ENCODE peak calls at places on chromosomes 5 and 9, in seven cellular contexts. J is MM.1S, P is DND-41, B is choroid plexus epithelial cell, G is astrocyte of the spinal cord, M is fibroblast of mammary gland, D is lower lobe of right lung. Z is an unnamed sample.

GRCh38 chr9:88983865-88984542 is 7.3 kb upstream of the S1PR3 start:
- DNase-seq in J (no peak), P (no peak), B (no peak), G (no peak), M (no peak), D (no peak), Z (no peak)

GRCh38 chr9:124574944-124575343 is 67.7 kb upstream of the NR5A1 start:
- DNase-seq in J (no peak), P (no peak), B (peak), G (peak), M (peak), D (no peak), Z (no peak)

GRCh38 chr9:1875921-1876448 is 139.2 kb upstream of the SMARCA2 start:
- DNase-seq in J (peak), P (no peak), B (no peak), G (no peak), M (no peak), D (no peak), Z (peak)

GRCh38 chr9:83449166-83449565 is 89.0 kb downstream of the FRMD3 start:
- DNase-seq in J (no peak), P (no peak), B (no peak), G (no peak), M (no peak), D (no peak), Z (no peak)

GRCh38 chr5:177429248-177430045 is 3.0 kb downstream of the GRK6 start:
- DNase-seq in J (peak), P (peak), B (no peak), G (no peak), M (no peak), D (peak), Z (peak)

GRCh38 chr9:129751841-129752801 is 721 bp downstream of the PTGES start:
- DNase-seq in J (no peak), P (no peak), B (no peak), G (no peak), M (no peak), D (peak), Z (no peak)

GRCh38 chr9:137164370-137165249 is 5.2 kb downstream of the LRRC26 start:
- DNase-seq in J (no peak), P (no peak), B (no peak), G (no peak), M (no peak), D (no peak), Z (no peak)

GRCh38 chr9:22037954-22038690 is 29.0 kb upstream of the CDKN2B start:
- DNase-seq in J (no peak), P (no peak), B (peak), G (peak), M (peak), D (no peak), Z (peak)

GRCh38 chr5:148746826-148747535 is 79.4 kb upstream of the ADRB2 start:
- DNase-seq in J (no peak), P (no peak), B (no peak), G (no peak), M (no peak), D (no peak), Z (no peak)

GRCh38 chr5:179127136-179128040 is 67.2 kb downstream of the ZNF354C start:
- DNase-seq in J (no peak), P (no peak), B (no peak), G (no peak), M (no peak), D (peak), Z (no peak)

GRCh38 chr5:141747646-141748229 is 65.7 kb upstream of the ARAP3 start:
- DNase-seq in J (no peak), P (no peak), B (no peak), G (no peak), M (no peak), D (no peak), Z (peak)

GRCh38 chr9:91422832-91423711 is 560 bp downstream of the NFIL3 start:
- DNase-seq in J (peak), P (peak), B (peak), G (peak), M (peak), D (peak), Z (peak)

GRCh38 chr9:38406476-38407186 is 14.1 kb downstream of the ALDH1B1 start:
- DNase-seq in J (no peak), P (no peak), B (no peak), G (no peak), M (no peak), D (no peak), Z (no peak)

GRCh38 chr5:152389209-152389608 is 15.9 kb downstream of the NMUR2 start:
- DNase-seq in J (no peak), P (no peak), B (no peak), G (no peak), M (no peak), D (no peak), Z (no peak)

GRCh38 chr5:120684213-120684612 is 220.1 kb downstream of the PRR16 start:
- DNase-seq in J (peak), P (no peak), B (peak), G (peak), M (peak), D (no peak), Z (no peak)

GRCh38 chr9:108861997-108862396 is at the start of gene ACTL7A:
- DNase-seq in J (no peak), P (no peak), B (no peak), G (no peak), M (no peak), D (no peak), Z (no peak)

GRCh38 chr9:134205636-134206316 is 41.4 kb upstream of the RNU6ATAC start:
- DNase-seq in J (no peak), P (no peak), B (no peak), G (peak), M (peak), D (peak), Z (no peak)

GRCh38 chr5:123075521-123076163 is 13.4 kb upstream of the PRDM6 start:
- DNase-seq in J (no peak), P (no peak), B (no peak), G (no peak), M (no peak), D (no peak), Z (no peak)

GRCh38 chr5:67773439-67773988 is 442.0 kb upstream of the PIK3R1 start:
- DNase-seq in J (no peak), P (no peak), B (no peak), G (peak), M (peak), D (no peak), Z (no peak)

GRCh38 chr9:90107864-90108263 is 503.1 kb downstream of the GADD45G start:
- DNase-seq in J (no peak), P (no peak), B (no peak), G (no peak), M (peak), D (no peak), Z (no peak)

GRCh38 chr5:9338796-9339195 is 207.1 kb downstream of the SEMA5A start:
- DNase-seq in J (no peak), P (no peak), B (no peak), G (no peak), M (no peak), D (no peak), Z (no peak)

GRCh38 chr5:132132138-132132537 is 58.5 kb downstream of the CSF2 start:
- DNase-seq in J (no peak), P (no peak), B (no peak), G (no peak), M (no peak), D (no peak), Z (no peak)

GRCh38 chr9:136728548-136729123 is 14.1 kb downstream of the LCN10 start:
- DNase-seq in J (peak), P (no peak), B (peak), G (peak), M (peak), D (peak), Z (peak)

GRCh38 chr9:126604059-126604685 is 9.6 kb upstream of the LMX1B start:
- DNase-seq in J (no peak), P (no peak), B (no peak), G (no peak), M (no peak), D (no peak), Z (no peak)

GRCh38 chr9:126595982-126596381 is 17.7 kb upstream of the LMX1B start:
- DNase-seq in J (no peak), P (no peak), B (no peak), G (no peak), M (no peak), D (no peak), Z (no peak)

GRCh38 chr9:126604706-126605105 is 9.0 kb upstream of the LMX1B start:
- DNase-seq in J (no peak), P (no peak), B (no peak), G (no peak), M (no peak), D (no peak), Z (no peak)

GRCh38 chr9:126599047-126599650 is 14.6 kb upstream of the LMX1B start:
- DNase-seq in J (no peak), P (no peak), B (no peak), G (no peak), M (no peak), D (no peak), Z (no peak)
- TF ChIP-seq CTCF in J (peak), P (peak), B (peak), G (peak), M (no peak), D (no peak), Z (no peak)

GRCh38 chr5:172447646-172448365 is 6.5 kb downstream of the SH3PXD2B start:
- DNase-seq in J (no peak), P (no peak), B (no peak), G (no peak), M (no peak), D (no peak), Z (no peak)
- TF ChIP-seq CTCF in J (no peak), P (no peak), B (no peak), G (no peak), M (peak), D (no peak), Z (no peak)

GRCh38 chr5:35342664-35343063 is 112.4 kb upstream of the PRLR start:
- DNase-seq in J (no peak), P (no peak), B (no peak), G (no peak), M (no peak), D (no peak), Z (no peak)

GRCh38 chr5:35339616-35340100 is 109.4 kb upstream of the PRLR start:
- DNase-seq in J (no peak), P (no peak), B (no peak), G (no peak), M (no peak), D (no peak), Z (no peak)

GRCh38 chr5:35341189-35341588 is 110.9 kb upstream of the PRLR start:
- DNase-seq in J (no peak), P (no peak), B (no peak), G (no peak), M (no peak), D (no peak), Z (no peak)

GRCh38 chr5:35345222-35345621 is 114.9 kb upstream of the PRLR start:
- DNase-seq in J (no peak), P (no peak), B (peak), G (no peak), M (peak), D (no peak), Z (no peak)
- TF ChIP-seq CTCF in J (peak), P (peak), B (no peak), G (no peak), M (no peak), D (no peak), Z (no peak)

DNA sequence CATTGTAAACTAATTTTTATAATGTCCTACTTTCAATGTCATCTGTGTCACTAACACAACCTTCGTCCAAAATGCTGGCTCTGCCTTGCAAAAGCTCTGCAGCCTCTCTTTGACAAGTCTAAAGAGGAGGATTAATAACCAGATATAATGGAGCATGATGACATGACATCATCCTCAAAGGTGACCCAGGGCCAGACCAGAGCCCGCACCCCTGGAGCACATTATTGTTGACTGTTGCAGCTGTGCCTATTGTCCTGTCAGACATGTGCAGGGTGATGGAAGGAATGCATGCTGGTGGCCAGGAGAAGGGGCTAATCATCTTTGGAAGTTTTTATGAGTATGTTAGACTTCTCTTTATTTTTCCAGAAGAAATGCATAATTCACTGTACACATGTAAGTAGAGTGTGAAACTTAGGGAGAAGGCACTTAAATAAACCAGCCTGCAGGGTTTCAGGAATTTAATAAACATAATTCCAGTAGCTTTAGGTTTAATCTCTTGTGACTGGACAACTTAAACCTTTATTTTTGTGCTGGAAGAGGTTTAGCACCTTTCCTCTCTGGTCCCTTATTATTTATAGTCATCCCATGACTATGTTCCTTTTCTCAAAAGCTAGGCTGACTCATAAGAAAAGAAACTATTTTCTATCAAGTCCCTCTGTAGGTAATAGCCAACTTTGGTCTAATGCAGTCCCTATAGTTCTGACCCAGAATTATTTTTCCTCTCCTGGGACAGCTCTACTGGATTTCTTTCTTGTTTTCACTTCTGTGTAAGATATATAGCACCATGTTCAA is 589.1 kb downstream of the NR2F1-AS1 start:
- DNase-seq in J (no peak), P (no peak), B (peak), G (peak), M (peak), D (no peak), Z (no peak)
- TF ChIP-seq CTCF in J (no peak), P (no peak), B (no peak), G (no peak), M (no peak), D (no peak), Z (no peak)

GRCh38 chr9:33816327-33817252 is at the start of gene UBE2R2:
- DNase-seq in J (peak), P (peak), B (peak), G (peak), M (peak), D (peak), Z (peak)

GRCh38 chr9:33817327-33818166 is 587 bp downstream of the UBE2R2 start:
- DNase-seq in J (peak), P (peak), B (peak), G (peak), M (peak), D (peak), Z (peak)

GRCh38 chr9:33814816-33815215 is 2.1 kb upstream of the UBE2R2 start:
- DNase-seq in J (no peak), P (no peak), B (no peak), G (no peak), M (no peak), D (no peak), Z (no peak)

GRCh38 chr9:33813712-33814641 is 3.0 kb upstream of the UBE2R2 start:
- DNase-seq in J (peak), P (no peak), B (peak), G (peak), M (peak), D (no peak), Z (peak)

GRCh38 chr9:33815781-33816180 is 1.2 kb upstream of the UBE2R2 start:
- DNase-seq in J (no peak), P (no peak), B (no peak), G (no peak), M (no peak), D (no peak), Z (no peak)
- TF ChIP-seq CTCF in J (no peak), P (no peak), B (no peak), G (no peak), M (no peak), D (no peak), Z (no peak)

DNA sequence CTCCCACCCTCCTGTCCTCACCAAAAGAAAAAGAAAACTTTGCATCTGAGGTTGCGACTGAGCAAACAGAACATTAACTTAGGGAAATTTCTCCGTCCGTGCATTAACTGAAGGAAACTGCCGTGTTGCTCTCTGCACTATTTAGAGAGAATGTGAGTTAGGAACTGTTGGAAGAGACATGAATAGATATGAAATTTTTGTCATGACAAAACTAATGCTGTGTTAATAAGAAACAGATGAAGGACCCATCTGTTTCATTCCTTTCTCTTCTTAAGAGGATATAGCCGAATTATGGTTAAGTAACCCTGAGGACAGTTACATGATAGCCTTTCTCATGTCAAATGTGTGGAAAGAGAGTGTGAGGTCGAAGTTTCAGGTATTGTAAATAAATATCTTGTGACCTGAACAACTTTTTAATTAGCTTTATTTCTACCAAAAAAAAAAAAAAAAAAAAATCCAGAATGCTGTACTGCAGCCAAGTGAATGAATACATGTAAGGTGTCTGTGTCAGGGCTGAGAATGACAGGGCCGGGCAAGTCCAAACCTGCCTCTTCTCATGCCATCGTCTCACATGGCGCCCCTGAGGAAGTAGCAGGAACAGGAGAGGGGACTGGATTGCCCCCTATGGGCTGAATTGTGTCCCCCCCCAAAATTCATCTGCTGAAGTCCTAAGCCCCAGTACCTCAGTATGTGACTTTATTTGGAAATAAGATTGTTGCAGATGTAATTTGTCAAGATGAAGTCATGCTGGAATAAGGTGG is 35.6 kb upstream of the ANKRD33B start:
- DNase-seq in J (no peak), P (peak), B (peak), G (peak), M (peak), D (no peak), Z (no peak)
- TF ChIP-seq CTCF in J (no peak), P (peak), B (peak), G (peak), M (no peak), D (no peak), Z (no peak)

DNA sequence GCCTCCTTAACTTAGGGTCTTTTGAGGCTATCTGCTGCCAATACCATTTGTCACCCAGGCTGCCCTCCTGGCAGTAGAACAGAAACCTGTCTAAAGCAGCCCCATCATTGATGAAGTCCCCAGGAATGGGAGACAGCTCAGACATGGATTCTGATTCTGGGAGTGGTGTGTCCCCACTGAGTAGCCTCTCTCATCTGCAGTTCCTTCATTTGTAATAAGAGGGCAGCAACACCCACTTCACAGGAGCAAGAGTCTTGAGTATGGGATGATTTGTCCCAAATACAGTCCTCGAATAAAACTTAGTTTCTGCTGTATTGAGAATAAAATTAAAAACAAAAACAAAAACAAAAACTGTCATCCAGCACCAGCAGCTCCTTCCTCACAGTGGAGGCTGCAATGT is 167.6 kb downstream of the ASTN2 start:
- DNase-seq in J (no peak), P (no peak), B (peak), G (no peak), M (no peak), D (no peak), Z (peak)
- TF ChIP-seq CTCF in J (no peak), P (peak), B (peak), G (peak), M (no peak), D (no peak), Z (no peak)

DNA sequence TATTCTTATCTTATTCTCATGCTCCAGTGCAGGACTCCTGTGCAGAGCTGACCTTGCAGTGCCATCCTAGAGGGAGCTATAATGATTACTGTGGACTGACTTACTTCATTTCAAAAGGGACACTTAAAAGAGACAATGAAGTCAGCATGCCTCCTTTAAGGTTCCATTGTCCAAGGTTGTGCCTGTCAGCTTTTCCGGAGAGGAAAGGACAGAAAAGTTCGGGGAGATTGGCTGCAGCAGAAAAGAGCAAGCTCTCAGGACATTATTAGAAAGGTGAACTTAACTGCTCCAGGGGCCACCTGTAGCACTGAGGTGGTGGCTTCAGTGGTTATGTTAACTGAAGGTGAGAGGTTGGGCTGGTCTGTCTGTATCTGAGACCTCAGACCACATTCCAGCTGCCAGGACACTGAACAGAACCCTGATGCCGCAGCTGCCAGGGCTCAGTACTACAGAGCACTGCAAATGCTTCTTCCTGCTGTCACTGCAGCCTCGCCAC is 112.9 kb downstream of the ST8SIA4 start:
- DNase-seq in J (peak), P (peak), B (peak), G (no peak), M (no peak), D (no peak), Z (no peak)
- TF ChIP-seq CTCF in J (peak), P (peak), B (peak), G (peak), M (no peak), D (peak), Z (peak)

DNA sequence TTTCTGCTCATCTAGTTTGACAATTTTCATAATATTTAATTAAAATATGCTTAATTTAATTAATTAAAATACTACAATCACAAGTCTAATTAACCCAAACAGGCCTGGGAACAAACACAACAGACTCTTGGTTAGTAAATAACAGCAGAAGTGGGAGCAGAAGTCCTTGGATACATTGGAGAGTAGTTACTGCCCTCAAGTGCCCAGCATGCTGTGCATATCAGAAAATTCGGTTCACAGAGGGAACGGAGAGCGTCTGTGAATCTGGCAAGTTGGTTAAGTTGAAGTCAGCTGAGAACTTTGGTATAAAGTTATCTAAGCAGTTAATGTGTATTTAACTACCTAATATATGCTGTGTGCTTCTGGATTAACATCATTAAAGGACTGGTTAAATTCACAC is 87.0 kb upstream of the ATG10 start:
- DNase-seq in J (no peak), P (no peak), B (no peak), G (no peak), M (no peak), D (no peak), Z (no peak)
- TF ChIP-seq CTCF in J (no peak), P (no peak), B (no peak), G (no peak), M (no peak), D (no peak), Z (no peak)

Z was measured in GM20000.